ENCODE peak calls at places on chromosomes 13 and 19, in ten cellular contexts. Z is lung, T is neural progenitor cell, C is breast epithelium, P is colonic mucosa, W is right lobe of liver, M is body of pancreas, F is dorsolateral prefrontal cortex, U is thyroid gland, L is cardiac fibroblast. J is an unnamed sample.
A peak's percentile ranks its signal among the peaks of the same experiment; 100 is the strongest.

GRCh38 chr13:112103260-112103843 is 36.4 kb downstream of the SOX1 start:
- DNase-seq in U (no peak), C (no peak), W (no peak), L (no peak), P (no peak), Z (no peak), F (no peak), M (no peak), T (peak; percentile 76), J (no peak)

GRCh38 chr13:73480784-73481183 is 422.0 kb downstream of the KLF5 start:
- DNase-seq in M (no peak), P (no peak), L (no peak), W (no peak), C (no peak), U (no peak), T (no peak), F (no peak), Z (no peak), J (no peak)

GRCh38 chr19:54252845-54253244 is 4.2 kb downstream of the LILRB5 start:
- DNase-seq in P (no peak), U (no peak), T (no peak), L (no peak), W (no peak), M (no peak), C (no peak), F (no peak), Z (no peak), J (no peak)

GRCh38 chr19:14404322-14404721 is 14.8 kb downstream of the DDX39A start:
- DNase-seq in Z (no peak), L (no peak), W (no peak), T (no peak), P (no peak), U (peak; percentile 27), F (no peak), C (no peak), M (no peak), J (no peak)

GRCh38 chr19:3463959-3464796 is 16.1 kb downstream of the SMIM24 start:
- DNase-seq in F (no peak), T (no peak), L (no peak), P (no peak), M (no peak), W (no peak), U (no peak), Z (no peak), C (no peak), J (no peak)

GRCh38 chr19:1154731-1155351 is 19.2 kb downstream of the SBNO2 start:
- DNase-seq in T (no peak), M (peak; percentile 72), L (peak; percentile 92), F (no peak), C (peak; percentile 84), Z (peak; percentile 93), P (peak; percentile 82), U (peak; percentile 88), W (peak; percentile 93), J (no peak)

GRCh38 chr19:51380379-51380778 is 7.4 kb downstream of the LIM2 start:
- DNase-seq in L (no peak), P (no peak), U (no peak), Z (no peak), F (no peak), W (no peak), T (no peak), C (no peak), M (no peak), J (no peak)

GRCh38 chr19:49853852-49854849 is 3.2 kb downstream of the PTOV1 start:
- DNase-seq in L (no peak), T (no peak), F (no peak), U (no peak), W (no peak), P (peak; percentile 21), Z (no peak), M (no peak), C (no peak), J (no peak)

GRCh38 chr19:27974082-27974513 is 1238.9 kb downstream of the UQCRFS1 start:
- DNase-seq in Z (no peak), T (peak; percentile 70), P (peak; percentile 24), L (peak; percentile 45), C (no peak), U (no peak), M (peak; percentile 41), F (peak; percentile 25), W (peak; percentile 25), J (no peak)

GRCh38 chr13:105406551-105406950 is 1128.9 kb downstream of the EFNB2 start:
- DNase-seq in P (no peak), T (no peak), Z (no peak), W (no peak), U (no peak), C (no peak), L (no peak), F (no peak), M (no peak), J (no peak)

GRCh38 chr19:33603377-33603776 is 18.4 kb upstream of the CHST8 start:
- DNase-seq in Z (no peak), M (no peak), L (no peak), C (no peak), P (no peak), T (no peak), U (no peak), W (no peak), F (no peak), J (no peak)

GRCh38 chr19:42028304-42029216 is 34.5 kb upstream of the ATP1A3 start:
- DNase-seq in M (no peak), Z (no peak), F (no peak), L (no peak), W (no peak), P (peak; percentile 25), T (peak; percentile 69), C (no peak), U (no peak), J (no peak)

GRCh38 chr13:39232999-39233398 is 194.7 kb downstream of the NHLRC3 start:
- DNase-seq in P (no peak), M (no peak), C (no peak), W (no peak), F (no peak), U (no peak), L (no peak), Z (no peak), T (no peak), J (no peak)

GRCh38 chr13:57629391-57629804 is 2.1 kb upstream of the PCDH17 start:
- DNase-seq in W (peak; percentile 20), Z (no peak), P (no peak), L (no peak), U (peak; percentile 7), F (peak; percentile 49), M (peak; percentile 13), T (no peak), C (no peak), J (no peak)

GRCh38 chr13:114059946-114060860 is 72.2 kb downstream of the RASA3 start:
- DNase-seq in W (no peak), M (no peak), U (peak; percentile 50), T (no peak), P (no peak), F (no peak), Z (no peak), C (no peak), L (no peak), J (no peak)

GRCh38 chr13:59038824-59039223 is 1124.9 kb downstream of the DIAPH3 start:
- DNase-seq in Z (no peak), P (no peak), M (no peak), T (no peak), L (peak; percentile 38), F (no peak), W (no peak), C (no peak), U (no peak), J (no peak)

GRCh38 chr19:38095411-38096308 is 128.4 kb downstream of the DPF1 start:
- DNase-seq in F (peak; percentile 59), Z (peak; percentile 74), T (peak; percentile 89), W (peak; percentile 57), C (peak; percentile 66), L (peak; percentile 78), P (peak; percentile 74), M (peak; percentile 70), U (peak; percentile 96), J (peak; percentile 58)

GRCh38 chr13:44857736-44858135 is 131.5 kb downstream of the NUFIP1 start:
- DNase-seq in P (no peak), M (no peak), L (no peak), C (no peak), T (no peak), F (no peak), W (no peak), Z (no peak), U (no peak), J (no peak)
- H3K4me3 ChIP-seq in P (no peak overlapping the region), M (no peak overlapping the region), L (no peak overlapping the region), C (no peak overlapping the region), T (no peak overlapping the region), F (no peak overlapping the region), W (no peak overlapping the region), Z (no peak overlapping the region), U (no peak overlapping the region), J (no peak overlapping the region)

GRCh38 chr19:13154911-13155471 is 4.8 kb downstream of the IER2 start:
- DNase-seq in P (peak; percentile 97), C (peak; percentile 95), W (peak; percentile 74), F (no peak), Z (peak; percentile 90), M (peak; percentile 95), T (peak; percentile 90), L (peak; percentile 72), U (peak; percentile 96), J (no peak)
- TF ChIP-seq CTCF in P (no peak), C (peak; percentile 10), W (peak; percentile 19), F (no peak), Z (no peak), M (no peak), T (peak; percentile 54), L (peak; percentile 28), U (no peak), J (no peak)

GRCh38 chr19:35643255-35644205 is 2.0 kb downstream of the ETV2 start:
- DNase-seq in Z (peak; percentile 85), C (peak; percentile 73), M (peak; percentile 93), F (peak; percentile 42), T (peak; percentile 97), U (peak; percentile 88), W (peak; percentile 90), P (peak; percentile 90), L (peak; percentile 81), J (peak; percentile 55)
- H3K4me3 ChIP-seq in Z (peak overlapping the region; percentile 49), C (peak overlapping the region; percentile 71), M (peak overlapping the region; percentile 12), F (peak overlapping the region; percentile 69), T (peak overlapping the region; percentile 56), U (peak overlapping the region; percentile 47), W (peak overlapping the region; percentile 61), P (peak overlapping the region; percentile 55), L (peak overlapping the region; percentile 59), J (peak overlapping the region; percentile 60)

GRCh38 chr19:4622695-4623421 is 16.5 kb upstream of the TNFAIP8L1 start:
- DNase-seq in F (no peak), Z (no peak), L (no peak), T (no peak), C (no peak), M (no peak), W (no peak), P (no peak), U (no peak), J (no peak)
- TF ChIP-seq CTCF in F (no peak), Z (no peak), L (no peak), T (peak; percentile 14), C (no peak), M (no peak), W (no peak), P (no peak), U (no peak), J (no peak)

J was measured in LNCaP clone FGC.